ENCODE peak calls at places on chromosomes 13 and 19, in four cellular contexts. R, W, K and I are unnamed samples.

GRCh38 chr19:19211499-19212432 is at the start of gene NCAN:
- DNase-seq in R (no peak), W (no peak), K (peak; percentile 8), I (no peak)

GRCh38 chr13:114064516-114065140 is 67.8 kb downstream of the RASA3 start:
- DNase-seq in R (no peak), W (no peak), K (peak; percentile 30), I (no peak)

GRCh38 chr13:114067886-114068722 is 64.3 kb downstream of the RASA3 start:
- DNase-seq in R (no peak), W (no peak), K (no peak), I (no peak)

GRCh38 chr19:37979547-37980082 is 72.6 kb downstream of the SIPA1L3 start:
- DNase-seq in R (no peak), W (no peak), K (no peak), I (no peak)

GRCh38 chr13:106753241-106753640 is 185.3 kb upstream of the ARGLU1 start:
- DNase-seq in R (no peak), W (no peak), K (no peak), I (no peak)

GRCh38 chr13:65638572-65639168 is 1591.5 kb downstream of the PCDH9 start:
- DNase-seq in R (no peak), W (no peak), K (no peak), I (peak; percentile 8)

GRCh38 chr13:23378009-23378632 is 55.4 kb downstream of the SACS start:
- DNase-seq in R (peak; percentile 56), W (peak; percentile 50), K (no peak), I (peak; percentile 35)

GRCh38 chr13:106173346-106173745 is 362.1 kb downstream of the EFNB2 start:
- DNase-seq in R (no peak), W (no peak), K (no peak), I (no peak)

GRCh38 chr13:27379694-27380596 is 44.5 kb upstream of the GTF3A start:
- DNase-seq in R (peak; percentile 75), W (peak; percentile 75), K (peak; percentile 16), I (peak; percentile 63)

GRCh38 chr13:109587689-109588088 is 198.7 kb downstream of the IRS2 start:
- DNase-seq in R (no peak), W (no peak), K (no peak), I (no peak)

GRCh38 chr13:79905018-79905417 is 424.1 kb downstream of the NDFIP2 start:
- DNase-seq in R (no peak), W (no peak), K (no peak), I (no peak)

GRCh38 chr19:8517551-8518442 is 3.8 kb upstream of the ZNF414 start:
- DNase-seq in R (no peak), W (no peak), K (no peak), I (no peak)

GRCh38 chr19:47097396-47098217 is 16.0 kb downstream of the ZC3H4 start:
- DNase-seq in R (no peak), W (no peak), K (peak; percentile 73), I (no peak)

GRCh38 chr13:30963794-30964193 is 31.3 kb downstream of the TEX26 start:
- DNase-seq in R (no peak), W (no peak), K (no peak), I (no peak)